ENCODE peak calls at places on chromosomes 11 and 22, in four cellular contexts. Q is H1, M is IMR-90, P is H9. V is an unnamed sample.
A peak's percentile ranks its signal among the peaks of the same experiment; 100 is the strongest.

GRCh38 chr11:8786933-8787332 is 104.3 kb downstream of the RPL27A start:
- DNase-seq in Q (no peak), M (no peak), P (no peak), V (no peak)

GRCh38 chr11:20353829-20354434 is 9.6 kb upstream of the HTATIP2 start:
- DNase-seq in Q (peak; percentile 53), M (peak; percentile 48), P (no peak), V (peak; percentile 37)

GRCh38 chr11:87359401-87359800 is 321.7 kb downstream of the TMEM135 start:
- DNase-seq in Q (no peak), M (no peak), P (no peak), V (no peak)

GRCh38 chr11:110091995-110092576 is 1.1 kb upstream of the ZC3H12C start:
- DNase-seq in Q (no peak), M (no peak), P (no peak), V (peak; percentile 44)

GRCh38 chr11:62876712-62877111 is 4.0 kb upstream of the SLC3A2 start:
- DNase-seq in Q (no peak), M (no peak), P (no peak), V (no peak)

GRCh38 chr11:1570896-1571759 is 943 bp downstream of the DUSP8 start:
- DNase-seq in Q (peak; percentile 73), M (no peak), P (peak; percentile 59), V (peak; percentile 60)

GRCh38 chr22:41964106-41964494 is 5.1 kb upstream of the SEPTIN3 start:
- DNase-seq in Q (no peak), M (no peak), P (no peak), V (no peak)

GRCh38 chr11:106305458-106305857 is 228.0 kb downstream of the AASDHPPT start:
- DNase-seq in Q (no peak), M (no peak), P (no peak), V (no peak)

GRCh38 chr11:74371269-74372039 is 26.8 kb downstream of the PGM2L1 start:
- DNase-seq in Q (no peak), M (peak; percentile 80), P (no peak), V (no peak)

GRCh38 chr11:91880660-91881059 is 344.0 kb upstream of the FAT3 start:
- DNase-seq in Q (no peak), M (no peak), P (no peak), V (no peak)

GRCh38 chr11:71204294-71204693 is 48.1 kb downstream of the SHANK2 start:
- DNase-seq in Q (no peak), M (no peak), P (no peak), V (no peak)

GRCh38 chr11:75760710-75761493 is 7.7 kb upstream of the DGAT2 start:
- DNase-seq in Q (no peak), M (peak; percentile 82), P (no peak), V (no peak)

GRCh38 chr22:26399288-26399687 is 29.8 kb upstream of the ASPHD2 start:
- DNase-seq in Q (no peak), M (no peak), P (no peak), V (no peak)

GRCh38 chr22:42955087-42955630 is 59.8 kb downstream of the PACSIN2 start:
- DNase-seq in Q (no peak), M (no peak), P (no peak), V (no peak)

GRCh38 chr11:36478700-36479329 is 31.3 kb downstream of the TRAF6 start:
- DNase-seq in Q (no peak), M (peak; percentile 59), P (no peak), V (peak; percentile 64)

GRCh38 chr11:128619540-128620305 is 32.4 kb upstream of the ETS1 start:
- DNase-seq in Q (no peak), M (no peak), P (no peak), V (no peak)

GRCh38 chr22:43346521-43346929 is 3.4 kb upstream of the SCUBE1 start:
- DNase-seq in Q (peak; percentile 87), M (no peak), P (peak; percentile 87), V (peak; percentile 75)

GRCh38 chr11:76777325-76777724 is 5.8 kb upstream of the TSKU start:
- DNase-seq in Q (no peak), M (peak; percentile 41), P (no peak), V (no peak)

GRCh38 chr11:120222916-120223315 is 12.1 kb downstream of the OAF start:
- DNase-seq in Q (no peak), M (no peak), P (no peak), V (no peak)

GRCh38 chr11:6124245-6124644 is 16.8 kb downstream of the OR56B4 start:
- DNase-seq in Q (no peak), M (no peak), P (no peak), V (no peak)

GRCh38 chr11:66467034-66467659 is 442 bp downstream of the PELI3 start:
- DNase-seq in Q (no peak), M (peak; percentile 15), P (no peak), V (peak; percentile 50)

GRCh38 chr22:24005201-24005600 is at the start of gene GSTT4:
- DNase-seq in Q (no peak), M (no peak), P (no peak), V (no peak)

GRCh38 chr11:57277845-57278720 is 41.0 kb upstream of the APLNR start:
- DNase-seq in Q (peak; percentile 84), M (peak; percentile 84), P (peak; percentile 84), V (peak; percentile 92)

GRCh38 chr11:7046474-7046873 is 26.2 kb downstream of the NLRP14 start:
- DNase-seq in Q (no peak), M (peak; percentile 84), P (no peak), V (no peak)

GRCh38 chr11:94755494-94755893 is 12.7 kb upstream of the AMOTL1 start:
- DNase-seq in Q (no peak), M (no peak), P (peak; percentile 49), V (no peak)

GRCh38 chr11:111976614-111977140 is 39.5 kb downstream of the DIXDC1 start:
- DNase-seq in Q (peak; percentile 73), M (no peak), P (no peak), V (peak; percentile 42)

GRCh38 chr11:11036185-11037161 is 178.6 kb upstream of the ZBED5 start:
- DNase-seq in Q (no peak), M (peak; percentile 66), P (peak; percentile 60), V (peak; percentile 91)

GRCh38 chr11:45684440-45684839 is 19.0 kb upstream of the CHST1 start:
- DNase-seq in Q (no peak), M (no peak), P (no peak), V (no peak)

GRCh38 chr11:64356498-64357411 is 2.2 kb upstream of the RPS6KA4 start:
- DNase-seq in Q (peak; percentile 91), M (no peak), P (peak; percentile 89), V (peak; percentile 94)

GRCh38 chr22:47914481-47915097 is 1152.1 kb downstream of the TBC1D22A start:
- DNase-seq in Q (no peak), M (no peak), P (no peak), V (no peak)

GRCh38 chr22:47165338-47165931 is 403.0 kb downstream of the TBC1D22A start:
- DNase-seq in Q (no peak), M (no peak), P (peak; percentile 12), V (no peak)

GRCh38 chr11:20584093-20584774 is 15.2 kb upstream of the SLC6A5 start:
- DNase-seq in Q (no peak), M (no peak), P (no peak), V (peak; percentile 37)

GRCh38 chr22:43827926-43828710 is 16.0 kb upstream of the EFCAB6 start:
- DNase-seq in Q (no peak), M (no peak), P (peak; percentile 25), V (no peak)

GRCh38 chr11:47932544-47932943 is 47.8 kb upstream of the PTPRJ start:
- DNase-seq in Q (no peak), M (no peak), P (no peak), V (no peak)

GRCh38 chr22:39248254-39248653 is 3.5 kb upstream of the PDGFB start:
- DNase-seq in Q (no peak), M (no peak), P (no peak), V (no peak)

GRCh38 chr22:31474743-31475142 is 14.9 kb downstream of the EIF4ENIF1 start:
- DNase-seq in Q (no peak), M (peak; percentile 89), P (no peak), V (no peak)

GRCh38 chr11:27420722-27421572 is 51.6 kb downstream of the LGR4 start:
- DNase-seq in Q (no peak), M (no peak), P (no peak), V (peak; percentile 63)

GRCh38 chr22:44975444-44976262 is 34.2 kb downstream of the PHF21B start:
- DNase-seq in Q (peak; percentile 98), M (peak; percentile 76), P (peak; percentile 92), V (peak; percentile 91)

DNA sequence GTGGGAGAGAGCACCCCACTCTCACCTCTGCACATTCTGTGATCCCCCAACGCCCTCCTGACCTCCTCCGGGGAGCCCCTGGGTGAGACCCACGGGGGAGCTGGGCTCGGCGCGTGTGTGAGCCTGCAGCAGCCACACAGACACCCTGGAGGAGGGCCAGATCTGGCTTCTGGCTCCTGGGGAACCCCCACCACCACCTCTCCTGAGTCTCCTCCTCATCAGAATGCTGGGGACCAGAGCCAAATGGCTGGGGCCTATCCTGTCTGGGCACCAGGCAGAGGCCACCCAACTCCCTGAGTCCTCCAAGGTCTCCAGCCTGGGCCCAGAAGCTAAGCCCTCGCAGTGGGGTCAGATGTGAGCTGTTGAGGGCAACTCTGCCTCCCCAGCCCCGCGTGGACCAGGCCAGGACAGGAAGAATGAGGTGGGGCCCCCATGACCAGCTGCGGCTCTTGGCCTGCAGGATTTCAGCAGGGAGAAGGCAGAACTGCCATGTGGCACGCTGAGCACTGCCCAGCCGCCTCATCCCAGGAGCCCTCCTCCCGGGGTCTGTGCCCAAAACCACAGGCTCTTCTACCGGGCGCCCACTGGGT is 5.5 kb upstream of the PIM3 start:
- DNase-seq in Q (no peak), M (no peak), P (no peak), V (no peak)
- H2BK15ac ChIP-seq in Q (no peak overlapping the region), M (peak overlapping the region; percentile 45), P (no peak overlapping the region), V (no peak overlapping the region)

GRCh38 chr22:46104170-46104880 is 46.0 kb upstream of the PPARA start:
- DNase-seq in Q (no peak), M (no peak), P (no peak), V (no peak)
- H3K4me1 ChIP-seq in Q (no peaks in the 10 kb centered on the region), M (peaks cover 31% of the 10 kb centered on the region), P (no peaks in the 10 kb centered on the region), V (no peaks in the 10 kb centered on the region)

GRCh38 chr22:22928666-22929380 is 41.2 kb downstream of the IGLL5 start:
- DNase-seq in Q (no peak), M (peak; percentile 16), P (no peak), V (peak; percentile 17)
- H4K5ac ChIP-seq in Q (no peak overlapping the region), M (no peak overlapping the region), P (no peak overlapping the region), V (no peak overlapping the region)

DNA sequence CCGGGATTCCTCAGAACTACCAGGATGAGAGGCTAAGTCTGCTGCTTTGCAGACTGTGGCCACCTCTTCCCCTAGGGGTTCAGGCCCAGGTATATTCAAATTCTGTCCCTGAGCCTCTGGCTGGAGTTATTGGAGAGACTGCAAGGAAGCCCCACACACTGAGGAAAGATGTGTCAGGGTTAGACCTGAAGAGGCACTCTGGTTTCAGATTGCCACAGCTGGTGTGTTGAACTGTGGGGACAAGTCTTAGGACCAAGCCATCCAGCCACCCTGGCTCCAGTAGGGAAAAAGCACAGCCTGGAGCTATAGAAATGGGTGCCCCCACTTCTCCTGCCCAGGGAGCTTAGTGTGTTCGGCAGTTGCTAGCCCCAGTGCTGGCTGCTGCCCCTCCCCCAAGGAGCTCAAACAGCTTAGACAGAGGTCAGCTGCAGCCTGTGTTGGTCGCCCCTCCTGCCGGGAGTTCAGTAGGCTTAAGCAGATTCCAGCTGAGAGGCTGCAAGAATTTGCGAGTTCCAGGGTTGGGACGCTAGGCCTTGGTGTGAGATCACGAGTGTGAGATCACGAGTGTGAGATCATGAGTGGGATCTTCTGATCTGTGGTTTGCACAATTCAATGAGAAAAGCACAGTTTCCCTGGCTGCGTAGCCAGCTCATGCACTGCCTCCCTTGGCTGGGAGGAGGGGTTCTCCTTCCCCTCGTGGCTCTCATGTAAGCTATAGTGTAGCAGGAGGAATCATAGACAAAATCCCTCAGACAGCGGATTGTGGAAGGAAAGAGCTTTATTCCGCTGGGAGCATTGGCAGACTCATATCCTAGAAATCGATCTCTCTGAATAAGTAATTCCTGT is 552.1 kb upstream of the CHORDC1 start:
- DNase-seq in Q (peak; percentile 48), M (no peak), P (peak; percentile 54), V (peak; percentile 29)
- H2BK15ac ChIP-seq in Q (peak overlapping the region; percentile 12), M (no peak overlapping the region), P (no peak overlapping the region), V (no peak overlapping the region)

GRCh38 chr11:102111787-102112653 is 1.8 kb downstream of the YAP1 start:
- DNase-seq in Q (no peak), M (peak; percentile 94), P (no peak), V (no peak)
- H3K4me1 ChIP-seq in Q (no peaks in the 10 kb centered on the region), M (peaks cover 10% of the 10 kb centered on the region), P (peaks cover 4% of the 10 kb centered on the region), V (peaks cover 2% of the 10 kb centered on the region)